ENCODE peak calls at places on chromosome 15, in ten cellular contexts. One of them, this sample, is unnamed. For H3K36me3 and H3K4me1, the result is how much of the 10 kb centered on the place peaks cover.

GRCh38 chr15:75713338-75713895 is 769 bp upstream of the CSPG4 start:
- DNase-seq in stomach: peak
- DNase-seq in PC-9: no peak
- DNase-seq in right lobe of liver: no peak
- DNase-seq in endothelial cell of umbilical vein: no peak
- DNase-seq in fibroblast of lung: peak
- DNase-seq in A673: no peak
- DNase-seq in heart left ventricle: peak
- DNase-seq in spleen: no peak
- DNase-seq in HepG2: no peak
- DNase-seq in this sample: peak

GRCh38 chr15:71565636-71566160 is 244.7 kb upstream of the NR2E3 start:
- DNase-seq in stomach: no peak
- DNase-seq in PC-9: no peak
- DNase-seq in right lobe of liver: no peak
- DNase-seq in endothelial cell of umbilical vein: peak
- DNase-seq in fibroblast of lung: no peak
- DNase-seq in A673: no peak
- DNase-seq in heart left ventricle: no peak
- DNase-seq in spleen: no peak
- DNase-seq in HepG2: no peak
- DNase-seq in this sample: no peak

GRCh38 chr15:58229297-58229768 is 91.2 kb downstream of the AQP9 start:
- DNase-seq in stomach: no peak
- DNase-seq in PC-9: no peak
- DNase-seq in right lobe of liver: no peak
- DNase-seq in endothelial cell of umbilical vein: no peak
- DNase-seq in fibroblast of lung: peak
- DNase-seq in A673: peak
- DNase-seq in heart left ventricle: no peak
- DNase-seq in spleen: no peak
- DNase-seq in HepG2: peak
- DNase-seq in this sample: no peak

GRCh38 chr15:62248277-62248974 is 83.3 kb upstream of the C2CD4B start:
- DNase-seq in stomach: no peak
- DNase-seq in PC-9: no peak
- DNase-seq in right lobe of liver: no peak
- DNase-seq in endothelial cell of umbilical vein: no peak
- DNase-seq in fibroblast of lung: no peak
- DNase-seq in A673: no peak
- DNase-seq in heart left ventricle: no peak
- DNase-seq in spleen: no peak
- DNase-seq in HepG2: no peak
- DNase-seq in this sample: no peak

GRCh38 chr15:84684092-84684491 is 26.1 kb upstream of the NMB start:
- DNase-seq in stomach: no peak
- DNase-seq in PC-9: no peak
- DNase-seq in right lobe of liver: no peak
- DNase-seq in endothelial cell of umbilical vein: no peak
- DNase-seq in fibroblast of lung: peak
- DNase-seq in A673: peak
- DNase-seq in heart left ventricle: no peak
- DNase-seq in spleen: no peak
- DNase-seq in HepG2: no peak
- DNase-seq in this sample: no peak

GRCh38 chr15:65666257-65666656 is 44.5 kb downstream of the SLC24A1 start:
- DNase-seq in stomach: no peak
- DNase-seq in PC-9: no peak
- DNase-seq in right lobe of liver: no peak
- DNase-seq in endothelial cell of umbilical vein: peak
- DNase-seq in fibroblast of lung: peak
- DNase-seq in A673: no peak
- DNase-seq in heart left ventricle: no peak
- DNase-seq in spleen: no peak
- DNase-seq in HepG2: no peak
- DNase-seq in this sample: no peak

GRCh38 chr15:65355983-65356353 is 21.8 kb downstream of the IGDCC3 start:
- DNase-seq in stomach: no peak
- DNase-seq in PC-9: no peak
- DNase-seq in right lobe of liver: no peak
- DNase-seq in endothelial cell of umbilical vein: no peak
- DNase-seq in fibroblast of lung: no peak
- DNase-seq in A673: no peak
- DNase-seq in heart left ventricle: no peak
- DNase-seq in spleen: no peak
- DNase-seq in HepG2: no peak
- DNase-seq in this sample: no peak

GRCh38 chr15:79378394-79379158 is 53.6 kb upstream of the MINAR1 start:
- DNase-seq in stomach: no peak
- DNase-seq in PC-9: no peak
- DNase-seq in right lobe of liver: no peak
- DNase-seq in endothelial cell of umbilical vein: peak
- DNase-seq in fibroblast of lung: no peak
- DNase-seq in A673: peak
- DNase-seq in heart left ventricle: no peak
- DNase-seq in spleen: no peak
- DNase-seq in HepG2: no peak
- DNase-seq in this sample: no peak

GRCh38 chr15:71443538-71443937 is 328.3 kb downstream of the THSD4 start:
- DNase-seq in stomach: peak
- DNase-seq in PC-9: no peak
- DNase-seq in right lobe of liver: peak
- DNase-seq in endothelial cell of umbilical vein: peak
- DNase-seq in fibroblast of lung: peak
- DNase-seq in A673: peak
- DNase-seq in heart left ventricle: peak
- DNase-seq in spleen: no peak
- DNase-seq in HepG2: peak
- DNase-seq in this sample: peak

GRCh38 chr15:35496585-35496984 is 49.4 kb downstream of the DPH6 start:
- DNase-seq in stomach: no peak
- DNase-seq in PC-9: no peak
- DNase-seq in right lobe of liver: no peak
- DNase-seq in endothelial cell of umbilical vein: no peak
- DNase-seq in fibroblast of lung: no peak
- DNase-seq in A673: no peak
- DNase-seq in heart left ventricle: no peak
- DNase-seq in spleen: no peak
- DNase-seq in HepG2: no peak
- DNase-seq in this sample: no peak

GRCh38 chr15:31871159-31871886 is 159.0 kb upstream of the CHRNA7 start:
- DNase-seq in stomach: no peak
- DNase-seq in PC-9: no peak
- DNase-seq in right lobe of liver: no peak
- DNase-seq in endothelial cell of umbilical vein: no peak
- DNase-seq in fibroblast of lung: no peak
- DNase-seq in A673: no peak
- DNase-seq in heart left ventricle: no peak
- DNase-seq in spleen: no peak
- DNase-seq in HepG2: no peak
- DNase-seq in this sample: no peak

GRCh38 chr15:31869640-31870335 is 160.5 kb upstream of the CHRNA7 start:
- DNase-seq in stomach: no peak
- DNase-seq in PC-9: no peak
- DNase-seq in right lobe of liver: peak
- DNase-seq in endothelial cell of umbilical vein: no peak
- DNase-seq in fibroblast of lung: no peak
- DNase-seq in A673: peak
- DNase-seq in heart left ventricle: no peak
- DNase-seq in spleen: peak
- DNase-seq in HepG2: no peak
- DNase-seq in this sample: peak

GRCh38 chr15:31867536-31868442 is 162.5 kb upstream of the CHRNA7 start:
- DNase-seq in stomach: peak
- DNase-seq in PC-9: no peak
- DNase-seq in right lobe of liver: peak
- DNase-seq in endothelial cell of umbilical vein: peak
- DNase-seq in fibroblast of lung: peak
- DNase-seq in A673: peak
- DNase-seq in heart left ventricle: peak
- DNase-seq in spleen: peak
- DNase-seq in HepG2: peak
- DNase-seq in this sample: peak

GRCh38 chr15:31870336-31871158 is 159.8 kb upstream of the CHRNA7 start:
- DNase-seq in stomach: peak
- DNase-seq in PC-9: no peak
- DNase-seq in right lobe of liver: peak
- DNase-seq in endothelial cell of umbilical vein: peak
- DNase-seq in fibroblast of lung: peak
- DNase-seq in A673: peak
- DNase-seq in heart left ventricle: peak
- DNase-seq in spleen: peak
- DNase-seq in HepG2: peak
- DNase-seq in this sample: peak

DNA sequence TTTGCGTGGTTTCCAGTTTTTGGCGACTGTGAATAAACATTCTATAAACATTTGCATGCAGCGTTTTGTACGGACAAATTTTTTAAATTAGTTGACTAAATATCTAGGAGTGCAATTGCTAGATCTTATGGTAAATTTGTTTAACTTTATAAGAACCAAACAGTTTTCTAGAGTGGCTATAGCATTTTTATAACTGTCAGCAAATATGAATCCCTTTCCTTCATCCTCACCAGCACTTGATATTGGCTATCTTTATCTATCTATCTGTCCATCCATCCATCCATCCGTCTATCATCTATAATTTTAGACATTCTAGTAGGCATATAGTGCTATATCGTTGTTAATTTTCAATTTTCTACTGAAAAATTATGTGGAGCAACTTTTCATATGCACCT is 158.4 kb upstream of the CHRNA7 start:
- DNase-seq in stomach: no peak
- DNase-seq in PC-9: no peak
- DNase-seq in right lobe of liver: no peak
- DNase-seq in endothelial cell of umbilical vein: no peak
- DNase-seq in fibroblast of lung: no peak
- DNase-seq in A673: no peak
- DNase-seq in heart left ventricle: no peak
- DNase-seq in spleen: no peak
- DNase-seq in HepG2: no peak
- DNase-seq in this sample: no peak
- H3K36me3 ChIP-seq in stomach: under half
- H3K36me3 ChIP-seq in PC-9: under half
- H3K36me3 ChIP-seq in right lobe of liver: under half
- H3K36me3 ChIP-seq in endothelial cell of umbilical vein: under half
- H3K36me3 ChIP-seq in fibroblast of lung: under half
- H3K36me3 ChIP-seq in A673: under half
- H3K36me3 ChIP-seq in heart left ventricle: under half
- H3K36me3 ChIP-seq in spleen: under half
- H3K36me3 ChIP-seq in HepG2: under half
- H3K36me3 ChIP-seq in this sample: under half

DNA sequence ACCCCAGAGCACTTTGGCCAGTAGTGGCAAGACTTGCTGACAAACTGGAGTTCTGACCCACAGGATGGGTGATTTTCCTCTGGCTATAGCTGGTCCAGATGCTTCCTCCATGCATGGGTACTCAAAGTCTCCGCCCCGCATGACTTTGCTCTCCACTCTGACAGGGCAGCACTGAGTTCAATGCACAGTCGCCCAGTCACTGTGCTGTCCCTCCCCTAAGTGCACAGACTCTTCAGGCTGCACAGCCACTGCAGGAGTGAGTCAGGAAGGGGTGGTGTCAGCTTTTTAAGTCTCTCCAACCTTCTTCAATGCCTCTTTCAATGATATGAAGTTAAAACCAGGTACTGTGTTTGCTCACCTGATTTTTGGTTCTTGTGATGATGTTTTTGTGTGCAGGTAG is 17.8 kb downstream of the TEX9 start:
- DNase-seq in stomach: no peak
- DNase-seq in PC-9: no peak
- DNase-seq in right lobe of liver: no peak
- DNase-seq in endothelial cell of umbilical vein: no peak
- DNase-seq in fibroblast of lung: no peak
- DNase-seq in A673: no peak
- DNase-seq in heart left ventricle: no peak
- DNase-seq in spleen: no peak
- DNase-seq in HepG2: no peak
- DNase-seq in this sample: no peak
- TF ChIP-seq CTCF in stomach: no peak
- TF ChIP-seq CTCF in PC-9: no peak
- TF ChIP-seq CTCF in right lobe of liver: no peak
- TF ChIP-seq CTCF in endothelial cell of umbilical vein: no peak
- TF ChIP-seq CTCF in fibroblast of lung: no peak
- TF ChIP-seq CTCF in A673: no peak
- TF ChIP-seq CTCF in heart left ventricle: no peak
- TF ChIP-seq CTCF in spleen: no peak
- TF ChIP-seq CTCF in HepG2: no peak
- TF ChIP-seq CTCF in this sample: no peak

DNA sequence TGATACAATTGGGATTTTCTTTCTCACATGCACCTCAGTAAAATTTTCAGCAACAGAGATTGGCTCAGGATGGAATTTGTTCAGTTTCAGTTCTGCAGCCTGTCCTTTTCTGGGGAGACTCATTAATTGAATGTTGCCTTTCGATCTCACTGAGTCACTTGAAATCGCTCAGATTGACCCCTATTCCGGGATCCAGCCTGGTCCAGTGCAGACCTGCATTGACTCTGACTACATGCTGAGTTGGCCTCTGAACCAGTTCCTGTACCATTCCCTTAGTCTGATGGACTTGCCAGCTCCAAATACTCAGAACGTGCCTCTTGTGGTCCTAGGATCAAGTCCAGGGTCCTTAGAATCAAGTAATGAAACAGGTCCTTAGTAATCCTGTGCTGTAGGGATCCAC is 9.4 kb downstream of the IGF1R start:
- DNase-seq in stomach: no peak
- DNase-seq in PC-9: no peak
- DNase-seq in right lobe of liver: no peak
- DNase-seq in endothelial cell of umbilical vein: no peak
- DNase-seq in fibroblast of lung: peak
- DNase-seq in A673: no peak
- DNase-seq in heart left ventricle: no peak
- DNase-seq in spleen: no peak
- DNase-seq in HepG2: no peak
- DNase-seq in this sample: no peak
- H3K4me1 ChIP-seq in stomach: under half
- H3K4me1 ChIP-seq in PC-9: under half
- H3K4me1 ChIP-seq in right lobe of liver: under half
- H3K4me1 ChIP-seq in endothelial cell of umbilical vein: under half
- H3K4me1 ChIP-seq in fibroblast of lung: under half
- H3K4me1 ChIP-seq in A673: under half
- H3K4me1 ChIP-seq in heart left ventricle: half or more
- H3K4me1 ChIP-seq in spleen: under half
- H3K4me1 ChIP-seq in HepG2: half or more
- H3K4me1 ChIP-seq in this sample: under half

DNA sequence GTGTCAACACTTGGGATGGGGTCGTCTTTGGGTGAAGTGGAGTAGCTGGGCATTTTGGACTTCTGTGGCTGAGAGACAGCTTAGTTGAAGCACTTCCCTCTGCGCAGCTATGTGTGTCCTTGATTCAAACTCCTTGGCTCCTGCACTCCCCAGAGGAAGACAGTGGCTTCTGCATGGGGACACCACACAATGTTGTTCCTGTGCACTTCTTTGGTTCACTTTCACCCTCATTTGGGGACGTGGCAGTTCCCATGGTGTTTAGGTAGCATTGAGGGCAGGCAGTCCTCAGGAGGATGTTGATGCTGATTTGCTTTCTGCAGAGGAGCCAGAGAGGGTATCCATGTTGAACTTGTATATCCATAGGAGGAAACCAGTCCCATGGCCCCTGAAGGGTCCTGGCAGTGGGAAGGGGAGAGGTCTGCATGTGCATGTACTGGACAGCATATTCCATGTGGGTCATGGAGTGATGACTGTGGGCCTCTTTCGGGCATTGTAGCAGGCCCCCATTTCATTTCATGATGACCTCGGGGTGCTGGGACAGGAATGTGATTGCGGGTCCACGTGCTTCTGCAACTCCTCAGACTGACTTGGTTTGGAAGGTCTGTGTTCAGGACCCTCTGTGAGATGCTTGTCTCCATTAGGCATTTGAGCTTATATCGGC is 135.4 kb downstream of the SNRPN start:
- DNase-seq in stomach: no peak
- DNase-seq in PC-9: no peak
- DNase-seq in right lobe of liver: no peak
- DNase-seq in endothelial cell of umbilical vein: no peak
- DNase-seq in fibroblast of lung: no peak
- DNase-seq in A673: no peak
- DNase-seq in heart left ventricle: no peak
- DNase-seq in spleen: peak
- DNase-seq in HepG2: no peak
- DNase-seq in this sample: no peak
- H3K36me3 ChIP-seq in stomach: half or more
- H3K36me3 ChIP-seq in PC-9: under half
- H3K36me3 ChIP-seq in right lobe of liver: under half
- H3K36me3 ChIP-seq in endothelial cell of umbilical vein: under half
- H3K36me3 ChIP-seq in fibroblast of lung: under half
- H3K36me3 ChIP-seq in A673: under half
- H3K36me3 ChIP-seq in heart left ventricle: under half
- H3K36me3 ChIP-seq in spleen: half or more
- H3K36me3 ChIP-seq in HepG2: under half
- H3K36me3 ChIP-seq in this sample: under half